ENCODE peak calls at places on chromosomes 11 and 22, in eight cellular contexts. One of them, this sample, is unnamed.

GRCh38 chr11:17581732-17582053 is 34.6 kb downstream of the OTOG start:
- DNase-seq in endothelial cell: no peak
- DNase-seq in dermis blood vessel endothelial cell: no peak
- DNase-seq in stromal cell of bone marrow: no peak
- DNase-seq in dorsolateral prefrontal cortex: no peak
- DNase-seq in putamen: no peak
- DNase-seq in HT1080: no peak
- DNase-seq in MCF 10A: no peak
- DNase-seq in this sample: no peak

GRCh38 chr22:38115423-38116205 is 5.1 kb upstream of the BAIAP2L2 start:
- DNase-seq in HT1080: no peak
- DNase-seq in putamen: no peak
- DNase-seq in stromal cell of bone marrow: no peak
- DNase-seq in dorsolateral prefrontal cortex: no peak
- DNase-seq in endothelial cell: no peak
- DNase-seq in dermis blood vessel endothelial cell: no peak
- DNase-seq in MCF 10A: no peak
- DNase-seq in this sample: no peak

GRCh38 chr11:68051191-68052136 is 12.6 kb downstream of the TCIRG1 start:
- DNase-seq in dermis blood vessel endothelial cell: peak; percentile 15
- DNase-seq in dorsolateral prefrontal cortex: no peak
- DNase-seq in stromal cell of bone marrow: no peak
- DNase-seq in endothelial cell: peak; percentile 36
- DNase-seq in HT1080: no peak
- DNase-seq in putamen: no peak
- DNase-seq in MCF 10A: no peak
- DNase-seq in this sample: no peak

GRCh38 chr11:103893366-103893765 is 143.1 kb upstream of the DDI1 start:
- DNase-seq in endothelial cell: no peak
- DNase-seq in stromal cell of bone marrow: no peak
- DNase-seq in HT1080: peak; percentile 48
- DNase-seq in MCF 10A: no peak
- DNase-seq in dermis blood vessel endothelial cell: no peak
- DNase-seq in dorsolateral prefrontal cortex: no peak
- DNase-seq in putamen: no peak
- DNase-seq in this sample: no peak

GRCh38 chr22:17009640-17010291 is 1.7 kb upstream of the GAB4 start:
- DNase-seq in HT1080: no peak
- DNase-seq in stromal cell of bone marrow: no peak
- DNase-seq in dermis blood vessel endothelial cell: no peak
- DNase-seq in dorsolateral prefrontal cortex: no peak
- DNase-seq in putamen: no peak
- DNase-seq in endothelial cell: no peak
- DNase-seq in MCF 10A: no peak
- DNase-seq in this sample: no peak

GRCh38 chr11:93861808-93862207 is 11.4 kb upstream of the VSTM5 start:
- DNase-seq in endothelial cell: no peak
- DNase-seq in dermis blood vessel endothelial cell: no peak
- DNase-seq in MCF 10A: no peak
- DNase-seq in HT1080: no peak
- DNase-seq in stromal cell of bone marrow: no peak
- DNase-seq in dorsolateral prefrontal cortex: no peak
- DNase-seq in putamen: no peak
- DNase-seq in this sample: no peak

GRCh38 chr11:118921121-118921928 is 4.4 kb downstream of the BCL9L start:
- DNase-seq in putamen: no peak
- DNase-seq in HT1080: peak; percentile 69
- DNase-seq in dorsolateral prefrontal cortex: no peak
- DNase-seq in dermis blood vessel endothelial cell: peak; percentile 31
- DNase-seq in endothelial cell: peak; percentile 21
- DNase-seq in stromal cell of bone marrow: peak; percentile 88
- DNase-seq in MCF 10A: peak; percentile 98
- DNase-seq in this sample: peak; percentile 85

GRCh38 chr11:77074626-77075221 is 8.0 kb downstream of the CAPN5 start:
- DNase-seq in endothelial cell: no peak
- DNase-seq in dermis blood vessel endothelial cell: no peak
- DNase-seq in stromal cell of bone marrow: no peak
- DNase-seq in MCF 10A: no peak
- DNase-seq in HT1080: no peak
- DNase-seq in putamen: no peak
- DNase-seq in dorsolateral prefrontal cortex: no peak
- DNase-seq in this sample: no peak

GRCh38 chr11:34513674-34513995 is at the start of gene ELF5:
- DNase-seq in HT1080: no peak
- DNase-seq in MCF 10A: no peak
- DNase-seq in dermis blood vessel endothelial cell: no peak
- DNase-seq in dorsolateral prefrontal cortex: no peak
- DNase-seq in stromal cell of bone marrow: no peak
- DNase-seq in putamen: no peak
- DNase-seq in endothelial cell: no peak
- DNase-seq in this sample: no peak

GRCh38 chr11:66880484-66881211 is 23.8 kb downstream of the LRFN4 start:
- DNase-seq in dermis blood vessel endothelial cell: peak; percentile 32
- DNase-seq in endothelial cell: no peak
- DNase-seq in HT1080: peak; percentile 71
- DNase-seq in MCF 10A: peak; percentile 93
- DNase-seq in stromal cell of bone marrow: no peak
- DNase-seq in putamen: peak; percentile 53
- DNase-seq in dorsolateral prefrontal cortex: peak; percentile 72
- DNase-seq in this sample: peak; percentile 92

GRCh38 chr11:27718346-27718852 is 18.1 kb upstream of the BDNF start:
- DNase-seq in dorsolateral prefrontal cortex: peak; percentile 62
- DNase-seq in dermis blood vessel endothelial cell: peak; percentile 59
- DNase-seq in endothelial cell: peak; percentile 24
- DNase-seq in stromal cell of bone marrow: peak; percentile 81
- DNase-seq in putamen: peak; percentile 53
- DNase-seq in MCF 10A: peak; percentile 89
- DNase-seq in HT1080: peak; percentile 74
- DNase-seq in this sample: peak; percentile 39

GRCh38 chr11:71118671-71119250 is 133.6 kb downstream of the SHANK2 start:
- DNase-seq in HT1080: no peak
- DNase-seq in endothelial cell: no peak
- DNase-seq in putamen: no peak
- DNase-seq in dermis blood vessel endothelial cell: no peak
- DNase-seq in stromal cell of bone marrow: no peak
- DNase-seq in MCF 10A: no peak
- DNase-seq in dorsolateral prefrontal cortex: no peak
- DNase-seq in this sample: no peak

GRCh38 chr11:57778318-57779037 is 16.9 kb downstream of the CTNND1 start:
- DNase-seq in MCF 10A: peak; percentile 96
- DNase-seq in dermis blood vessel endothelial cell: peak; percentile 99
- DNase-seq in putamen: peak; percentile 81
- DNase-seq in stromal cell of bone marrow: peak; percentile 94
- DNase-seq in endothelial cell: peak; percentile 76
- DNase-seq in dorsolateral prefrontal cortex: peak; percentile 73
- DNase-seq in HT1080: peak; percentile 100
- DNase-seq in this sample: peak; percentile 86

GRCh38 chr11:131064373-131064991 is 148.2 kb upstream of the SNX19 start:
- DNase-seq in putamen: peak; percentile 63
- DNase-seq in dermis blood vessel endothelial cell: peak; percentile 40
- DNase-seq in stromal cell of bone marrow: peak; percentile 17
- DNase-seq in dorsolateral prefrontal cortex: peak; percentile 68
- DNase-seq in HT1080: peak; percentile 72
- DNase-seq in endothelial cell: peak; percentile 82
- DNase-seq in MCF 10A: peak; percentile 61
- DNase-seq in this sample: peak; percentile 43

GRCh38 chr22:49212002-49212401 is 615.7 kb downstream of the BRD1 start:
- DNase-seq in putamen: no peak
- DNase-seq in MCF 10A: no peak
- DNase-seq in dorsolateral prefrontal cortex: no peak
- DNase-seq in dermis blood vessel endothelial cell: no peak
- DNase-seq in endothelial cell: no peak
- DNase-seq in stromal cell of bone marrow: no peak
- DNase-seq in HT1080: no peak
- DNase-seq in this sample: no peak

GRCh38 chr11:69807416-69807815 is 11.8 kb downstream of the FGF3 start:
- DNase-seq in dermis blood vessel endothelial cell: no peak
- DNase-seq in MCF 10A: no peak
- DNase-seq in HT1080: no peak
- DNase-seq in putamen: no peak
- DNase-seq in dorsolateral prefrontal cortex: no peak
- DNase-seq in endothelial cell: no peak
- DNase-seq in stromal cell of bone marrow: no peak
- DNase-seq in this sample: no peak